ENCODE peak calls at places on chromosomes 12 and 14, in eight cellular contexts. C is COR-L47, J is head of caudate nucleus, X is WTC11, V is GM06990, T is tibial nerve, M is occipital lobe, F is AG08396. H is an unnamed sample.

GRCh38 chr14:55979096-55979495 is 139.1 kb upstream of the PELI2 start:
- DNase-seq in J (no peak), V (no peak), C (no peak), F (no peak), X (no peak), M (no peak), T (no peak), H (no peak)

GRCh38 chr14:55913324-55914035 is 204.7 kb upstream of the PELI2 start:
- DNase-seq in C (no peak), M (no peak), V (no peak), J (no peak), X (no peak), F (no peak), T (peak; percentile 49), H (no peak)

GRCh38 chr14:96189288-96189711 is 15.3 kb upstream of the BDKRB2 start:
- DNase-seq in X (no peak), C (no peak), V (no peak), M (no peak), F (peak; percentile 84), J (no peak), T (no peak), H (no peak)

GRCh38 chr14:52781629-52782028 is 9.8 kb downstream of the GNPNAT1 start:
- DNase-seq in T (no peak), J (no peak), X (no peak), M (no peak), C (no peak), V (no peak), F (no peak), H (no peak)

GRCh38 chr12:97276198-97276580 is 186.4 kb upstream of the RMST start:
- DNase-seq in V (no peak), M (peak; percentile 2), X (peak; percentile 47), C (peak; percentile 81), J (peak; percentile 11), F (no peak), T (no peak), H (no peak)

GRCh38 chr12:124695861-124696260 is 128.4 kb upstream of the NCOR2 start:
- DNase-seq in X (no peak), C (no peak), V (no peak), J (no peak), F (no peak), T (no peak), M (no peak), H (no peak)

GRCh38 chr14:60222820-60223219 is 26.2 kb upstream of the PPM1A start:
- DNase-seq in J (peak; percentile 89), V (no peak), X (no peak), M (peak; percentile 57), F (no peak), C (no peak), T (no peak), H (peak; percentile 75)

GRCh38 chr14:52266782-52267181 is 716 bp upstream of the PTGDR start:
- DNase-seq in M (no peak), T (no peak), J (no peak), F (peak; percentile 12), X (no peak), C (no peak), V (no peak), H (no peak)

GRCh38 chr14:37819155-37820015 is 224.0 kb downstream of the TTC6 start:
- DNase-seq in T (no peak), M (no peak), X (no peak), C (no peak), F (peak; percentile 7), J (no peak), V (no peak), H (no peak)

GRCh38 chr12:13745100-13745678 is 236.2 kb downstream of the GRIN2B start:
- DNase-seq in T (no peak), X (no peak), F (no peak), V (no peak), J (no peak), M (no peak), C (no peak), H (no peak)

GRCh38 chr14:82075566-82075965 is 541.9 kb upstream of the SEL1L start:
- DNase-seq in X (peak; percentile 84), J (no peak), F (no peak), V (no peak), C (no peak), T (no peak), M (no peak), H (peak; percentile 4)

GRCh38 chr12:121025442-121026226 is 9.3 kb upstream of the C12orf43 start:
- DNase-seq in J (no peak), T (no peak), M (no peak), F (no peak), X (no peak), V (no peak), C (no peak), H (no peak)

GRCh38 chr12:42498549-42499247 is 90.8 kb downstream of the PRICKLE1 start:
- DNase-seq in F (no peak), C (no peak), V (no peak), T (no peak), M (no peak), J (no peak), X (no peak), H (no peak)

GRCh38 chr12:124738636-124739467 is 124.8 kb downstream of the SCARB1 start:
- DNase-seq in C (no peak), M (no peak), F (peak; percentile 71), J (no peak), X (no peak), T (no peak), V (no peak), H (no peak)

GRCh38 chr12:105799103-105799502 is 339.7 kb downstream of the NUAK1 start:
- DNase-seq in J (no peak), C (no peak), V (no peak), X (no peak), F (no peak), T (no peak), M (no peak), H (no peak)

GRCh38 chr12:119803391-119803791 is 73.7 kb downstream of the CIT start:
- DNase-seq in M (peak; percentile 45), V (no peak), F (peak; percentile 34), J (peak; percentile 66), T (no peak), C (no peak), X (peak; percentile 54), H (peak; percentile 20)

H was measured in amygdala.